ENCODE peak calls at places on chromosomes 6 and 20, in four cellular contexts. K, T, R and I are unnamed samples.

GRCh38 chr6:106894978-106895702 is 79.4 kb downstream of the CD24 start:
- DNase-seq in K (no peak), T (peak; percentile 50), R (no peak), I (no peak)

GRCh38 chr6:49553353-49553752 is 2.9 kb downstream of the C6orf141 start:
- DNase-seq in K (peak; percentile 63), T (no peak), R (no peak), I (no peak)

GRCh38 chr20:46994341-46994740 is 99.7 kb downstream of the EYA2 start:
- DNase-seq in K (no peak), T (no peak), R (peak; percentile 69), I (no peak)

GRCh38 chr6:12296255-12296573 is 6.1 kb downstream of the EDN1 start:
- DNase-seq in K (no peak), T (peak; percentile 73), R (no peak), I (no peak)

GRCh38 chr6:3405182-3405518 is 51.7 kb downstream of the SLC22A23 start:
- DNase-seq in K (no peak), T (no peak), R (no peak), I (no peak)

GRCh38 chr6:127582777-127583462 is 5.9 kb downstream of the C6orf58 start:
- DNase-seq in K (peak; percentile 58), T (peak; percentile 6), R (no peak), I (peak; percentile 45)

GRCh38 chr6:138656278-138656803 is 117.2 kb upstream of the CCDC28A start:
- DNase-seq in K (no peak), T (no peak), R (no peak), I (no peak)

GRCh38 chr20:56274156-56274555 is 25.6 kb downstream of the MC3R start:
- DNase-seq in K (no peak), T (no peak), R (no peak), I (no peak)

GRCh38 chr20:3330046-3330741 is 77.3 kb downstream of the DNAAF9 start:
- DNase-seq in K (no peak), T (no peak), R (no peak), I (no peak)

GRCh38 chr6:49556429-49556837 is 6.0 kb downstream of the C6orf141 start:
- DNase-seq in K (peak; percentile 86), T (peak; percentile 89), R (no peak), I (peak; percentile 74)

GRCh38 chr20:41395669-41396664 is 29.3 kb upstream of the EMILIN3 start:
- DNase-seq in K (no peak), T (peak; percentile 76), R (no peak), I (no peak)

DNA sequence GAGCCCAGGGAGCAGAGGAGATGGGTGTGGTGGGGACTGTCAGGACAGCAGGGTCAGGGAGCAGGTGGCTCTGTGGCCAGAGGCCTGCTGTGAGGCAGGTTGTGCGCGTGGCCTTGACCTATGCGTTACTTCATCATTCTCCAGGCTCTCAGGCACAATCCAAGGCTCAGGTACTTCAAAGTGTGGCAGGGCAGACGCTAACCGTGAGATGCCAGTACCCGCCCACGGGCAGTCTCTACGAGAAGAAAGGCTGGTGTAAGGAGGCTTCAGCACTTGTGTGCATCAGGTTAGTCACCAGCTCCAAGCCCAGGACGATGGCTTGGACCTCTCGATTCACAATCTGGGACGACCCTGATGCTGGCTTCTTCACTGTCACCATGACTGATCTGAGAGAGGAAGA is 535 bp downstream of the NCR2 start:
- DNase-seq in K (no peak), T (no peak), R (no peak), I (no peak)
- TF ChIP-seq SIN3A in K (no peak), T (no peak), R (no peak), I (no peak)

GRCh38 chr6:149941583-149942460 is at the start of gene ULBP2:
- DNase-seq in K (peak; percentile 75), T (no peak), R (no peak), I (no peak)
- TF ChIP-seq POLR2AphosphoS5 in K (peak; percentile 77), T (no peak), R (no peak), I (no peak)

GRCh38 chr20:21129861-21130260 is 4.0 kb downstream of the KIZ start:
- DNase-seq in K (no peak), T (no peak), R (no peak), I (no peak)
- TF ChIP-seq CTCF in K (peak; percentile 15), T (no peak), R (no peak), I (peak; percentile 7)

GRCh38 chr6:114049367-114049966 is 78.5 kb upstream of the HDAC2 start:
- DNase-seq in K (peak; percentile 8), T (peak; percentile 80), R (no peak), I (no peak)
- TF ChIP-seq SIN3A in K (no peak), T (peak; percentile 24), R (no peak), I (no peak)

GRCh38 chr6:18478610-18479009 is 91.5 kb downstream of the RNF144B start:
- DNase-seq in K (no peak), T (no peak), R (no peak), I (no peak)
- TF ChIP-seq POLR2AphosphoS5 in K (no peak), T (no peak), R (no peak), I (no peak)